ENCODE peak calls at places on chromosome 19, in nine cellular contexts. One of them, this sample, is unnamed.

GRCh38 chr19:4083677-4084546 is 17.2 kb upstream of the ZBTB7A start:
- DNase-seq in H9: peak
- DNase-seq in hepatocyte: peak
- DNase-seq in activated CD4-positive, alpha-beta T cell treated with anti-CD3 and anti-CD28 coated beads, Interleukin-2, amount 50 U/mL, for 1 hour: no peak
- DNase-seq in stimulated activated CD4-positive, alpha-beta T cell treated with anti-CD3 and anti-CD28 coated beads, TNF-alpha, amount 100 ng/mL, for 1 hour: no peak
- DNase-seq in kidney tubule cell: peak
- DNase-seq in NCI-H1092: no peak
- DNase-seq in GM18507: no peak
- DNase-seq in activated naive CD8-positive, alpha-beta T cell treated with anti-CD3 and anti-CD28 coated beads for 36 hours: peak
- DNase-seq in this sample: no peak

GRCh38 chr19:56821675-56822074 is 18.9 kb downstream of the PEG3 start:
- DNase-seq in H9: no peak
- DNase-seq in hepatocyte: no peak
- DNase-seq in activated CD4-positive, alpha-beta T cell treated with anti-CD3 and anti-CD28 coated beads, Interleukin-2, amount 50 U/mL, for 1 hour: no peak
- DNase-seq in stimulated activated CD4-positive, alpha-beta T cell treated with anti-CD3 and anti-CD28 coated beads, TNF-alpha, amount 100 ng/mL, for 1 hour: no peak
- DNase-seq in kidney tubule cell: no peak
- DNase-seq in NCI-H1092: no peak
- DNase-seq in GM18507: no peak
- DNase-seq in activated naive CD8-positive, alpha-beta T cell treated with anti-CD3 and anti-CD28 coated beads for 36 hours: no peak
- DNase-seq in this sample: no peak

GRCh38 chr19:1864480-1865171 is 1.2 kb upstream of the KLF16 start:
- DNase-seq in H9: peak
- DNase-seq in hepatocyte: peak
- DNase-seq in activated CD4-positive, alpha-beta T cell treated with anti-CD3 and anti-CD28 coated beads, Interleukin-2, amount 50 U/mL, for 1 hour: peak
- DNase-seq in stimulated activated CD4-positive, alpha-beta T cell treated with anti-CD3 and anti-CD28 coated beads, TNF-alpha, amount 100 ng/mL, for 1 hour: no peak
- DNase-seq in kidney tubule cell: peak
- DNase-seq in NCI-H1092: no peak
- DNase-seq in GM18507: peak
- DNase-seq in activated naive CD8-positive, alpha-beta T cell treated with anti-CD3 and anti-CD28 coated beads for 36 hours: peak
- DNase-seq in this sample: no peak

GRCh38 chr19:45305421-45305820 is 17.3 kb downstream of the CKM start:
- DNase-seq in H9: peak
- DNase-seq in hepatocyte: no peak
- DNase-seq in activated CD4-positive, alpha-beta T cell treated with anti-CD3 and anti-CD28 coated beads, Interleukin-2, amount 50 U/mL, for 1 hour: no peak
- DNase-seq in stimulated activated CD4-positive, alpha-beta T cell treated with anti-CD3 and anti-CD28 coated beads, TNF-alpha, amount 100 ng/mL, for 1 hour: no peak
- DNase-seq in kidney tubule cell: no peak
- DNase-seq in NCI-H1092: no peak
- DNase-seq in GM18507: no peak
- DNase-seq in activated naive CD8-positive, alpha-beta T cell treated with anti-CD3 and anti-CD28 coated beads for 36 hours: no peak
- DNase-seq in this sample: no peak

GRCh38 chr19:53977991-53978731 is 13.3 kb upstream of the CACNG6 start:
- DNase-seq in H9: peak
- DNase-seq in hepatocyte: peak
- DNase-seq in activated CD4-positive, alpha-beta T cell treated with anti-CD3 and anti-CD28 coated beads, Interleukin-2, amount 50 U/mL, for 1 hour: no peak
- DNase-seq in stimulated activated CD4-positive, alpha-beta T cell treated with anti-CD3 and anti-CD28 coated beads, TNF-alpha, amount 100 ng/mL, for 1 hour: no peak
- DNase-seq in kidney tubule cell: peak
- DNase-seq in NCI-H1092: no peak
- DNase-seq in GM18507: no peak
- DNase-seq in activated naive CD8-positive, alpha-beta T cell treated with anti-CD3 and anti-CD28 coated beads for 36 hours: peak
- DNase-seq in this sample: no peak

GRCh38 chr19:33110201-33110910 is 21.6 kb upstream of the WDR88 start:
- DNase-seq in H9: no peak
- DNase-seq in hepatocyte: no peak
- DNase-seq in activated CD4-positive, alpha-beta T cell treated with anti-CD3 and anti-CD28 coated beads, Interleukin-2, amount 50 U/mL, for 1 hour: no peak
- DNase-seq in stimulated activated CD4-positive, alpha-beta T cell treated with anti-CD3 and anti-CD28 coated beads, TNF-alpha, amount 100 ng/mL, for 1 hour: no peak
- DNase-seq in kidney tubule cell: peak
- DNase-seq in NCI-H1092: no peak
- DNase-seq in GM18507: no peak
- DNase-seq in activated naive CD8-positive, alpha-beta T cell treated with anti-CD3 and anti-CD28 coated beads for 36 hours: no peak
- DNase-seq in this sample: no peak

GRCh38 chr19:12052571-12053169 is at the start of gene ZNF878:
- DNase-seq in H9: peak
- DNase-seq in hepatocyte: peak
- DNase-seq in activated CD4-positive, alpha-beta T cell treated with anti-CD3 and anti-CD28 coated beads, Interleukin-2, amount 50 U/mL, for 1 hour: peak
- DNase-seq in stimulated activated CD4-positive, alpha-beta T cell treated with anti-CD3 and anti-CD28 coated beads, TNF-alpha, amount 100 ng/mL, for 1 hour: no peak
- DNase-seq in kidney tubule cell: peak
- DNase-seq in NCI-H1092: peak
- DNase-seq in GM18507: no peak
- DNase-seq in activated naive CD8-positive, alpha-beta T cell treated with anti-CD3 and anti-CD28 coated beads for 36 hours: peak
- DNase-seq in this sample: peak

GRCh38 chr19:32350492-32350891 is 5.1 kb downstream of the ZNF507 start:
- DNase-seq in H9: no peak
- DNase-seq in hepatocyte: peak
- DNase-seq in activated CD4-positive, alpha-beta T cell treated with anti-CD3 and anti-CD28 coated beads, Interleukin-2, amount 50 U/mL, for 1 hour: no peak
- DNase-seq in stimulated activated CD4-positive, alpha-beta T cell treated with anti-CD3 and anti-CD28 coated beads, TNF-alpha, amount 100 ng/mL, for 1 hour: no peak
- DNase-seq in kidney tubule cell: peak
- DNase-seq in NCI-H1092: no peak
- DNase-seq in GM18507: no peak
- DNase-seq in activated naive CD8-positive, alpha-beta T cell treated with anti-CD3 and anti-CD28 coated beads for 36 hours: no peak
- DNase-seq in this sample: no peak

GRCh38 chr19:18593367-18594095 is 4.9 kb downstream of the REX1BD start:
- DNase-seq in H9: peak
- DNase-seq in hepatocyte: no peak
- DNase-seq in activated CD4-positive, alpha-beta T cell treated with anti-CD3 and anti-CD28 coated beads, Interleukin-2, amount 50 U/mL, for 1 hour: no peak
- DNase-seq in stimulated activated CD4-positive, alpha-beta T cell treated with anti-CD3 and anti-CD28 coated beads, TNF-alpha, amount 100 ng/mL, for 1 hour: no peak
- DNase-seq in kidney tubule cell: peak
- DNase-seq in NCI-H1092: no peak
- DNase-seq in GM18507: no peak
- DNase-seq in activated naive CD8-positive, alpha-beta T cell treated with anti-CD3 and anti-CD28 coated beads for 36 hours: no peak
- DNase-seq in this sample: no peak

GRCh38 chr19:11624064-11624463 is 26.8 kb downstream of the ZNF627 start:
- DNase-seq in H9: no peak
- DNase-seq in hepatocyte: peak
- DNase-seq in activated CD4-positive, alpha-beta T cell treated with anti-CD3 and anti-CD28 coated beads, Interleukin-2, amount 50 U/mL, for 1 hour: no peak
- DNase-seq in stimulated activated CD4-positive, alpha-beta T cell treated with anti-CD3 and anti-CD28 coated beads, TNF-alpha, amount 100 ng/mL, for 1 hour: no peak
- DNase-seq in kidney tubule cell: peak
- DNase-seq in NCI-H1092: no peak
- DNase-seq in GM18507: no peak
- DNase-seq in activated naive CD8-positive, alpha-beta T cell treated with anti-CD3 and anti-CD28 coated beads for 36 hours: no peak
- DNase-seq in this sample: no peak

GRCh38 chr19:19597809-19598306 is 20.6 kb downstream of the PBX4 start:
- DNase-seq in H9: no peak
- DNase-seq in hepatocyte: no peak
- DNase-seq in activated CD4-positive, alpha-beta T cell treated with anti-CD3 and anti-CD28 coated beads, Interleukin-2, amount 50 U/mL, for 1 hour: peak
- DNase-seq in stimulated activated CD4-positive, alpha-beta T cell treated with anti-CD3 and anti-CD28 coated beads, TNF-alpha, amount 100 ng/mL, for 1 hour: peak
- DNase-seq in kidney tubule cell: peak
- DNase-seq in NCI-H1092: no peak
- DNase-seq in GM18507: peak
- DNase-seq in activated naive CD8-positive, alpha-beta T cell treated with anti-CD3 and anti-CD28 coated beads for 36 hours: peak
- DNase-seq in this sample: no peak

GRCh38 chr19:31170046-31170445 is 179.2 kb downstream of the TSHZ3 start:
- DNase-seq in H9: peak
- DNase-seq in hepatocyte: no peak
- DNase-seq in activated CD4-positive, alpha-beta T cell treated with anti-CD3 and anti-CD28 coated beads, Interleukin-2, amount 50 U/mL, for 1 hour: no peak
- DNase-seq in stimulated activated CD4-positive, alpha-beta T cell treated with anti-CD3 and anti-CD28 coated beads, TNF-alpha, amount 100 ng/mL, for 1 hour: no peak
- DNase-seq in kidney tubule cell: no peak
- DNase-seq in NCI-H1092: no peak
- DNase-seq in GM18507: no peak
- DNase-seq in activated naive CD8-positive, alpha-beta T cell treated with anti-CD3 and anti-CD28 coated beads for 36 hours: no peak
- DNase-seq in this sample: no peak

GRCh38 chr19:2546128-2547032 is 70.5 kb downstream of the GADD45B start:
- DNase-seq in H9: peak
- DNase-seq in hepatocyte: peak
- DNase-seq in activated CD4-positive, alpha-beta T cell treated with anti-CD3 and anti-CD28 coated beads, Interleukin-2, amount 50 U/mL, for 1 hour: no peak
- DNase-seq in stimulated activated CD4-positive, alpha-beta T cell treated with anti-CD3 and anti-CD28 coated beads, TNF-alpha, amount 100 ng/mL, for 1 hour: no peak
- DNase-seq in kidney tubule cell: peak
- DNase-seq in NCI-H1092: no peak
- DNase-seq in GM18507: no peak
- DNase-seq in activated naive CD8-positive, alpha-beta T cell treated with anti-CD3 and anti-CD28 coated beads for 36 hours: no peak
- DNase-seq in this sample: no peak